ENCODE peak calls at places on chromosome 6, in ten cellular contexts. Z is right lobe of liver, H is stomach, F is GM12892, L is A549, V is spleen, P is heart left ventricle, K is body of pancreas, D is IMR-90, B is tibial nerve. Y is an unnamed sample.

GRCh38 chr6:30213654-30213998 is 420 bp upstream of the TRIM26 start:
- DNase-seq in B (peak; percentile 23), F (no peak), Z (no peak), P (no peak), L (no peak), D (no peak), H (no peak), K (no peak), V (no peak), Y (no peak)

GRCh38 chr6:21123485-21124436 is 469.8 kb upstream of the SOX4 start:
- DNase-seq in P (no peak), B (no peak), K (no peak), L (no peak), D (no peak), H (no peak), V (no peak), Z (no peak), F (no peak), Y (no peak)

GRCh38 chr6:35139924-35140524 is 1.1 kb downstream of the TCP11 start:
- DNase-seq in D (peak; percentile 82), H (peak; percentile 35), Z (peak; percentile 56), B (no peak), P (no peak), F (no peak), K (peak; percentile 56), L (peak; percentile 18), V (no peak), Y (no peak)

GRCh38 chr6:106039836-106040592 is 46.1 kb upstream of the PRDM1 start:
- DNase-seq in H (no peak), K (no peak), D (no peak), P (no peak), B (no peak), F (no peak), Z (no peak), V (no peak), L (no peak), Y (no peak)

GRCh38 chr6:77326029-77326428 is 137.3 kb downstream of the HTR1B start:
- DNase-seq in L (no peak), Z (no peak), P (no peak), V (no peak), H (no peak), D (peak; percentile 47), B (no peak), K (no peak), F (no peak), Y (no peak)

GRCh38 chr6:50380409-50381105 is 330.8 kb upstream of the DEFB112 start:
- DNase-seq in F (no peak), V (no peak), L (no peak), B (no peak), P (no peak), Z (no peak), K (no peak), D (no peak), H (no peak), Y (no peak)

GRCh38 chr6:153231048-153231635 is 100.1 kb upstream of the RGS17 start:
- DNase-seq in Z (no peak), F (no peak), V (no peak), H (peak; percentile 64), L (peak; percentile 8), K (peak; percentile 62), B (peak; percentile 35), D (peak; percentile 12), P (peak; percentile 42), Y (peak; percentile 6)

GRCh38 chr6:45084257-45084656 is 243.9 kb upstream of the RUNX2 start:
- DNase-seq in B (no peak), F (no peak), L (no peak), K (no peak), V (no peak), P (no peak), Z (no peak), D (no peak), H (no peak), Y (no peak)

GRCh38 chr6:71478834-71479541 is 190.4 kb downstream of the OGFRL1 start:
- DNase-seq in B (no peak), F (no peak), V (no peak), Z (no peak), H (no peak), K (no peak), P (no peak), L (no peak), D (peak; percentile 94), Y (no peak)

GRCh38 chr6:158707826-158708225 is 58.0 kb downstream of the SYTL3 start:
- DNase-seq in V (peak; percentile 81), B (peak; percentile 24), F (no peak), D (no peak), K (no peak), L (no peak), Z (no peak), P (no peak), H (peak; percentile 64), Y (no peak)

GRCh38 chr6:25793970-25794369 is 37.9 kb downstream of the SLC17A1 start:
- DNase-seq in V (no peak), P (no peak), B (no peak), L (no peak), D (no peak), H (no peak), Z (no peak), F (no peak), K (no peak), Y (no peak)

GRCh38 chr6:109260126-109260525 is 122.1 kb downstream of the CD164 start:
- DNase-seq in P (no peak), Z (no peak), B (no peak), F (no peak), L (no peak), H (no peak), D (peak; percentile 61), K (no peak), V (no peak), Y (no peak)

GRCh38 chr6:167569041-167569805 is 244.3 kb downstream of the TTLL2 start:
- DNase-seq in K (no peak), Z (no peak), P (no peak), L (no peak), H (no peak), V (no peak), F (no peak), D (no peak), B (no peak), Y (no peak)

DNA sequence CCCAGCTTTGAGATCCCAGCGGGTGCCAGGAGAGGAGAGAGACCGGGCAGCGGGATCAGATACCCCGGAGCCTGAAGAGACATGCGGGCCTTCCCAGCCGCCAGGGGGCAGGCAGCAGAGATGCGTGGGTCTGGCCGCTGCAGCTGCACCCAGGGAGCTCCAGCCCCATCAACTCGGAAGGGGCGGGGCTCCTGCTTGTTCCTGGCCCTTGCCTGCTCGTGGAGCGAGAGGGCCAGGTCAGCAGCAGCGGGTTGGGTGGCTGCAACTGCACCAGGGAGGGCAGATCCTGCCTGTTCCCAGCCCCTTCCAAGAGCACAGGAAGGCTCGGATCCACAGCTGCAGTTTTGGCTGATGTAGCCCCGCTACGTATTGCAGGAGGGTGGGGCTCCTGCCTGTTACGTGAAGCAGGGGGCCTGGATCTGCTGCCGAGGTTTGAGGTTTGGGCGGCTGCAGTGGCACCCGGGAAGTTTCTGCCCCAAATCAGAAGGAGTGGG is 532.8 kb downstream of the RFPL4B start:
- DNase-seq in K (peak; percentile 44), F (peak; percentile 23), Z (no peak), D (no peak), H (peak; percentile 49), V (peak; percentile 77), B (no peak), P (peak; percentile 52), L (no peak), Y (no peak)
- TF ChIP-seq POLR2A in K (no peak), F (no peak), Z (no peak), D (no peak), H (no peak), V (no peak), B (no peak), P (no peak), L (no peak), Y (no peak)

GRCh38 chr6:27144740-27145079 is 102.8 kb upstream of the PRSS16 start:
- DNase-seq in F (no peak), B (no peak), L (no peak), P (no peak), V (no peak), H (no peak), Z (no peak), K (no peak), D (no peak), Y (no peak)
- TF ChIP-seq POLR2A in F (no peak), B (no peak), L (no peak), P (no peak), V (no peak), H (no peak), Z (no peak), K (no peak), D (no peak), Y (no peak)

GRCh38 chr6:143677891-143678737 is at the start of gene PHACTR2:
- DNase-seq in B (peak; percentile 59), P (peak; percentile 90), F (peak; percentile 10), K (peak; percentile 66), L (peak; percentile 40), V (peak; percentile 88), Z (peak; percentile 84), D (peak; percentile 71), H (peak; percentile 72), Y (peak; percentile 25)
- TF ChIP-seq POLR2A in B (peak; percentile 76), P (peak; percentile 82), F (no peak), K (peak; percentile 79), L (no peak), V (no peak), Z (peak; percentile 82), D (no peak), H (no peak), Y (peak; percentile 46)

DNA sequence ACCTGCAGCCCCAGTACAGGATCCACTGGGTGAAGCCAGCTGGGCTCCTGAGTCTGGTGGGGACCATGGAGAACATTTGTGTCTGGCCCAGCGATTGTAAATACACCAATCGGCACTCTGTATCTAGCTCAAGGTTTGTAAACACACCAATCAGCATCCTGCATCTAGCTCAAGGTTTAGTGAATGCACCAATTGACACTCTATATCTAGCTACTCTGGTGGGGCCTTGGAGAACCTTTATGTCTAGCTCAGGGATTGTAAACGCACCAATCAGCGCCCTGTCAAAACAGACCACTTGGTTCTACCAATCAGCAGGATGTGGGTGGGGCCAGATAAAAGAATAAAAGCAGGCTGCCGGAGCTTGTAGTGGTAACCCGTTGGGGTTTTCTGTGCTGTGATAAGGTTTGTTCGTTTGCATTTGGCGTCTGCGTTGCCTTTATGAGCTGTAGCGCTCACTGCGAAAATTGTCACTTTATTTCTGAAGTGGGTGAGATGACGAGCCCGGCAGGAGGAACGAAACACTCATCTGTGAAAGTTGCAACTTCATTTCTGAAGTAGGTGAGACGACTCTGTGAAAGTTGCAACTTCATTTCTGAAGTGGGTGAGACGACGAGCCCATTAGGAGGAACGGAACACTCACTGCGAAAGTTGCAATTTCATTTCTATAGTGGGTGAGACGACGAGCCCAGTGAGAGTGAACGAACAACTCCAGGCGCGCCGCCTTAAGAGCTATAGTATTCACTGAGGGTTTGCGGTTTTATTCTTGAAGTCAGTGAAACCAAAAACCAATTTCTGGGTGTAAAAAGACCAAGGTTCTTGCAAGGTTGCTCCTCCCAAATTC is 31.1 kb downstream of the SERPINB6 start:
- DNase-seq in Z (peak; percentile 31), F (peak; percentile 57), K (no peak), V (peak; percentile 75), L (no peak), B (no peak), D (no peak), P (no peak), H (peak; percentile 25), Y (no peak)
- TF ChIP-seq POLR2A in Z (no peak), F (peak; percentile 75), K (peak; percentile 17), V (no peak), L (no peak), B (no peak), D (no peak), P (no peak), H (no peak), Y (no peak)

GRCh38 chr6:63635563-63636515 is at the start of gene PHF3:
- DNase-seq in B (peak; percentile 75), Z (peak; percentile 92), H (peak; percentile 92), K (peak; percentile 91), D (peak; percentile 84), L (peak; percentile 64), V (peak; percentile 97), P (peak; percentile 95), F (peak; percentile 81), Y (peak; percentile 73)
- TF ChIP-seq POLR2A in B (peak; percentile 66), Z (peak; percentile 57), H (no peak), K (peak; percentile 87), D (peak; percentile 78), L (no peak), V (peak; percentile 62), P (peak; percentile 39), F (peak; percentile 69), Y (peak; percentile 47)

Y was measured in H54.